ENCODE peak calls at places on chromosome 15, in five cellular contexts. A is BJ; M is cardiac fibroblast; X is psoas muscle; I is CD8-positive, alpha-beta T cell. L is an unnamed sample.

GRCh38 chr15:50676799-50677483 is 9.7 kb downstream of the TRPM7 start:
- DNase-seq in A (no peak), M (peak), X (no peak), I (no peak), L (no peak)

GRCh38 chr15:79812536-79812935 is 84.3 kb downstream of the MTHFS start:
- DNase-seq in A (no peak), M (no peak), X (no peak), I (no peak), L (no peak)

GRCh38 chr15:65885668-65886218 is 16.5 kb downstream of the RAB11A start:
- DNase-seq in A (no peak), M (no peak), X (no peak), I (no peak), L (no peak)

GRCh38 chr15:55231455-55231854 is 34.7 kb upstream of the RSL24D1 start:
- DNase-seq in A (no peak), M (no peak), X (no peak), I (no peak), L (no peak)

GRCh38 chr15:100683434-100683833 is 81.0 kb downstream of the ASB7 start:
- DNase-seq in A (no peak), M (no peak), X (no peak), I (no peak), L (no peak)

GRCh38 chr15:28904023-28904422 is 18.2 kb downstream of the APBA2 start:
- DNase-seq in A (no peak), M (no peak), X (no peak), I (no peak), L (no peak)

GRCh38 chr15:52331490-52332240 is 36.1 kb upstream of the MYO5C start:
- DNase-seq in A (no peak), M (peak), X (no peak), I (no peak), L (peak)

GRCh38 chr15:77455696-77456293 is 35.1 kb downstream of the HMG20A start:
- DNase-seq in A (peak), M (peak), X (no peak), I (no peak), L (no peak)

GRCh38 chr15:37137221-37137620 is 36.9 kb upstream of the MEIS2 start:
- DNase-seq in A (no peak), M (peak), X (no peak), I (no peak), L (no peak)

GRCh38 chr15:42704492-42704926 is 32.4 kb downstream of the CDAN1 start:
- DNase-seq in A (no peak), M (peak), X (peak), I (peak), L (peak)

GRCh38 chr15:30030350-30030749 is 52.4 kb upstream of the GOLGA8J start:
- DNase-seq in A (no peak), M (no peak), X (no peak), I (no peak), L (no peak)
- TF ChIP-seq CTCF in A (peak), M (no peak), X (no peak), I (no peak), L (no peak)

GRCh38 chr15:88391700-88392099 is 75.5 kb downstream of the MRPL46 start:
- DNase-seq in A (no peak), M (no peak), X (no peak), I (no peak), L (no peak)
- TF ChIP-seq CTCF in A (no peak), M (no peak), X (no peak), I (no peak), L (no peak)

GRCh38 chr15:69576035-69576526 is 123.5 kb downstream of the RPLP1 start:
- DNase-seq in A (no peak), M (peak), X (peak), I (peak), L (peak)
- TF ChIP-seq CTCF in A (peak), M (peak), X (peak), I (peak), L (no peak)

DNA sequence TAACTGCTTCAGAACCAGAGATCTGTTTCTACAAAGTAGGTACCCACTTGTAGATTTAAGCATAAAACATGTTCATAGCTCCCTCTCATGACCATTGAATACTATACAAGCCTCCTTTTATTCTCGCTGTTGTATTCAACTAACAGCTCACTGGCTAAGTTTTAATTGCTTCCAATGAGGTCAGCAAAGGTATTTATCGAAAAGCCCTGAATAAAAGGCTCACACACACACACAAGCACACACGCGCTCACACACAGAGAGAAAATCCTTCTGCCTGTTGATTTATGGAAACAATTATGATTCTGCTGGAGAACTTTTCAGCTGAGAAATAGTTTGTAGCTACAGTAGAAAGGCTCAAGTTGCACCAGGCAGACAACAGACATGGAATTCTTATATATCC is at the start of gene FGF7:
- DNase-seq in A (no peak), M (peak), X (peak), I (no peak), L (no peak)
- TF ChIP-seq CTCF in A (no peak), M (no peak), X (no peak), I (no peak), L (no peak)

L was measured in breast epithelium.